ENCODE peak calls at places on chromosomes 3 and 15, in four cellular contexts. C is HepG2, Z is H1, P is K562. G is an unnamed sample.
A peak's percentile ranks its signal among the peaks of the same experiment; 100 is the strongest.

GRCh38 chr15:42716125-42716524 is 20.8 kb downstream of the CDAN1 start:
- DNase-seq in C (no peak), Z (no peak), P (no peak), G (no peak)

GRCh38 chr3:190865828-190866227 is 3.3 kb upstream of the GMNC start:
- DNase-seq in C (no peak), Z (no peak), P (no peak), G (peak; percentile 4)

GRCh38 chr3:173745952-173746682 is 348.6 kb downstream of the NLGN1 start:
- DNase-seq in C (no peak), Z (no peak), P (peak; percentile 1), G (no peak)

GRCh38 chr3:194928831-194929594 is 243.3 kb downstream of the FAM43A start:
- DNase-seq in C (no peak), Z (peak; percentile 33), P (peak; percentile 61), G (peak; percentile 7)

GRCh38 chr15:42131006-42131405 is 25.4 kb downstream of the PLA2G4F start:
- DNase-seq in C (no peak), Z (no peak), P (no peak), G (no peak)

GRCh38 chr3:110343376-110343775 is 728.2 kb upstream of the NECTIN3 start:
- DNase-seq in C (no peak), Z (no peak), P (no peak), G (peak; percentile 4)

GRCh38 chr3:135229018-135229495 is 434.0 kb downstream of the EPHB1 start:
- DNase-seq in C (no peak), Z (no peak), P (no peak), G (no peak)

GRCh38 chr15:82692171-82692570 is 17.5 kb downstream of the AP3B2 start:
- DNase-seq in C (no peak), Z (no peak), P (no peak), G (no peak)

GRCh38 chr3:50157821-50158556 is 2.9 kb downstream of the SEMA3F start:
- DNase-seq in C (no peak), Z (no peak), P (peak; percentile 55), G (no peak)

GRCh38 chr15:69303337-69304175 is 4.8 kb downstream of the PAQR5 start:
- DNase-seq in C (no peak), Z (no peak), P (peak; percentile 19), G (peak; percentile 48)

GRCh38 chr3:126160243-126161210 is 19.9 kb downstream of the ALDH1L1 start:
- DNase-seq in C (no peak), Z (no peak), P (no peak), G (no peak)

GRCh38 chr3:42501321-42501680 is 1.1 kb upstream of the VIPR1 start:
- DNase-seq in C (no peak), Z (no peak), P (no peak), G (no peak)

GRCh38 chr15:57220220-57220619 is 156.1 kb upstream of the CGNL1 start:
- DNase-seq in C (no peak), Z (no peak), P (no peak), G (no peak)

GRCh38 chr3:62655319-62656063 is 219.7 kb downstream of the CADPS start:
- DNase-seq in C (no peak), Z (no peak), P (no peak), G (no peak)

GRCh38 chr3:55307622-55308021 is 179.5 kb downstream of the WNT5A start:
- DNase-seq in C (no peak), Z (no peak), P (no peak), G (no peak)

GRCh38 chr3:4722103-4722502 is 229.0 kb downstream of the ITPR1 start:
- DNase-seq in C (peak; percentile 56), Z (no peak), P (peak; percentile 83), G (peak; percentile 88)

GRCh38 chr15:65426216-65426853 is 3.6 kb upstream of the IGDCC4 start:
- DNase-seq in C (no peak), Z (no peak), P (no peak), G (no peak)

GRCh38 chr3:11118181-11118682 is 36.1 kb upstream of the HRH1 start:
- DNase-seq in C (no peak), Z (no peak), P (no peak), G (no peak)

GRCh38 chr3:167094632-167095031 is 285.5 kb downstream of the ZBBX start:
- DNase-seq in C (no peak), Z (no peak), P (no peak), G (no peak)

GRCh38 chr3:36992806-36993325 is at the start of gene EPM2AIP1:
- DNase-seq in C (no peak), Z (peak; percentile 100), P (no peak), G (peak; percentile 100)

GRCh38 chr3:158217992-158218391 is 108.1 kb downstream of the RSRC1 start:
- DNase-seq in C (no peak), Z (no peak), P (no peak), G (no peak)

GRCh38 chr3:189554868-189555557 is 76.2 kb upstream of the TP63 start:
- DNase-seq in C (no peak), Z (no peak), P (no peak), G (no peak)

GRCh38 chr3:72485649-72486048 is 362.6 kb downstream of the SHQ1 start:
- DNase-seq in C (no peak), Z (no peak), P (no peak), G (no peak)

GRCh38 chr3:112130638-112130993 is 2.4 kb downstream of the GCSAM start:
- DNase-seq in C (no peak), Z (no peak), P (no peak), G (no peak)

GRCh38 chr3:113268917-113269316 is 57.6 kb downstream of the BOC start:
- DNase-seq in C (no peak), Z (no peak), P (no peak), G (no peak)

GRCh38 chr3:197926418-197926817 is 23.6 kb upstream of the RPL35A start:
- DNase-seq in C (no peak), Z (peak; percentile 21), P (peak; percentile 57), G (peak; percentile 20)

GRCh38 chr3:75192065-75192658 is 472.0 kb upstream of the FRG2C start:
- DNase-seq in C (peak; percentile 35), Z (no peak), P (peak; percentile 56), G (peak; percentile 37)

GRCh38 chr15:61367953-61368352 is 138.9 kb upstream of the RORA start:
- DNase-seq in C (no peak), Z (no peak), P (no peak), G (no peak)

GRCh38 chr3:4763604-4764247 is 215.5 kb upstream of the BHLHE40 start:
- DNase-seq in C (no peak), Z (no peak), P (no peak), G (no peak)

GRCh38 chr3:52450489-52451236 is 3.2 kb downstream of the TNNC1 start:
- DNase-seq in C (no peak), Z (no peak), P (no peak), G (no peak)

GRCh38 chr3:129205109-129205832 is 21.6 kb upstream of the CNBP start:
- DNase-seq in C (no peak), Z (no peak), P (no peak), G (no peak)

GRCh38 chr3:140378571-140379340 is 299.1 kb upstream of the TRIM42 start:
- DNase-seq in C (no peak), Z (no peak), P (no peak), G (no peak)

GRCh38 chr3:72303926-72304325 is 519.0 kb upstream of the PROK2 start:
- DNase-seq in C (no peak), Z (no peak), P (no peak), G (no peak)

GRCh38 chr3:110881069-110881468 is 190.5 kb upstream of the NECTIN3 start:
- DNase-seq in C (peak; percentile 63), Z (no peak), P (peak; percentile 9), G (no peak)

GRCh38 chr3:150414273-150414672 is 6.2 kb downstream of the TSC22D2 start:
- DNase-seq in C (peak; percentile 76), Z (no peak), P (peak; percentile 75), G (no peak)

GRCh38 chr15:97728791-97729190 is 231.7 kb upstream of the ARRDC4 start:
- DNase-seq in C (no peak), Z (no peak), P (no peak), G (no peak)

GRCh38 chr3:146243559-146243958 is 7.3 kb downstream of the PLSCR4 start:
- DNase-seq in C (no peak), Z (no peak), P (no peak), G (no peak)

GRCh38 chr15:38476120-38476519 is 22.2 kb downstream of the FAM98B start:
- DNase-seq in C (no peak), Z (no peak), P (no peak), G (no peak)

GRCh38 chr15:38474155-38474757 is 20.3 kb downstream of the FAM98B start:
- DNase-seq in C (peak; percentile 63), Z (no peak), P (peak; percentile 58), G (peak; percentile 16)

GRCh38 chr15:38477637-38478036 is 23.7 kb downstream of the FAM98B start:
- DNase-seq in C (no peak), Z (no peak), P (no peak), G (no peak)

GRCh38 chr15:38475361-38475760 is 21.4 kb downstream of the FAM98B start:
- DNase-seq in C (no peak), Z (no peak), P (no peak), G (no peak)

GRCh38 chr15:38471974-38472373 is 18.0 kb downstream of the FAM98B start:
- DNase-seq in C (no peak), Z (no peak), P (no peak), G (no peak)
- TF ChIP-seq USF2 in C (no peak), Z (no peak), P (no peak), G (no peak)

GRCh38 chr15:74451322-74451721 is 9.6 kb downstream of the UBL7 start:
- DNase-seq in C (no peak), Z (no peak), P (no peak), G (no peak)
- TF ChIP-seq RNF2 in C (no peak), Z (no peak), P (no peak), G (no peak)

GRCh38 chr3:16448691-16449090 is 64.8 kb downstream of the RFTN1 start:
- DNase-seq in C (no peak), Z (no peak), P (no peak), G (peak; percentile 25)
- TF ChIP-seq USF2 in C (no peak), Z (no peak), P (no peak), G (no peak)

GRCh38 chr3:196284396-196284795 is 3.1 kb downstream of the PCYT1A start:
- DNase-seq in C (no peak), Z (no peak), P (no peak), G (no peak)
- TF ChIP-seq RNF2 in C (no peak), Z (no peak), P (no peak), G (no peak)

DNA sequence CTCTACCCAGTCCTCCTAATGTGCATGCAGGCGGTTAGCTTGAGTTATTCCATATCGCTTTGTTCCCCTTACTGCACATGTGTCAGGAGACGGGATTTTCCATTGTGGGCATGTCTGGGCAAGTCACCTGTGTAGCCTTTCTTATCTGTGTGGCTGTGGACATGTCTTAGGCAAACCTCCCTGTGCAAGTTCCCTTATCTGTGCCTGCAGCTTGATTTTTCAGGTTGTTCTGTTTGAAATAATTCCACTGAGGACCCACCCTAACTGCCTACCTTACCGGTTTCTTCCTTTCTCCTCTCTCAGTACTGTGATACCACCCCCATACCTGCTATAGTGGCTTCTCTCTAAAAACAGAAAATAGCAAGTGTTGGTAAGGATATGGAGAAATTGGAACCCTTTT is 113.6 kb downstream of the NEO1 start:
- DNase-seq in C (peak; percentile 23), Z (no peak), P (peak; percentile 3), G (no peak)
- TF ChIP-seq USF2 in C (no peak), Z (no peak), P (no peak), G (no peak)